ENCODE peak calls at places on chromosomes 6 and 20, in five cellular contexts. H, K, J, O and A are unnamed samples.

GRCh38 chr6:159451051-159451450 is 242.0 kb downstream of the SOD2 start:
- DNase-seq in H (no peak), K (no peak), J (peak), O (peak), A (no peak)

GRCh38 chr6:56927538-56928453 is 27.1 kb upstream of the BEND6 start:
- DNase-seq in H (no peak), K (no peak), J (peak), O (peak), A (no peak)

GRCh38 chr6:28940294-28940858 is 16.6 kb upstream of the TRIM27 start:
- DNase-seq in H (peak), K (peak), J (no peak), O (peak), A (peak)

GRCh38 chr6:144360401-144360800 is 75.3 kb downstream of the UTRN start:
- DNase-seq in H (no peak), K (no peak), J (no peak), O (no peak), A (no peak)

GRCh38 chr6:12241493-12242214 is 48.5 kb upstream of the EDN1 start:
- DNase-seq in H (no peak), K (no peak), J (no peak), O (peak), A (no peak)

GRCh38 chr6:139509167-139509566 is 134.7 kb upstream of the CITED2 start:
- DNase-seq in H (no peak), K (no peak), J (no peak), O (no peak), A (no peak)

GRCh38 chr6:135268263-135268662 is 87.2 kb downstream of the MYB start:
- DNase-seq in H (no peak), K (no peak), J (no peak), O (no peak), A (no peak)

GRCh38 chr6:71886184-71887005 is at the start of gene RIMS1:
- DNase-seq in H (peak), K (peak), J (peak), O (no peak), A (peak)

GRCh38 chr6:77620290-77620882 is 32.5 kb upstream of the MEI4 start:
- DNase-seq in H (no peak), K (peak), J (peak), O (peak), A (peak)

GRCh38 chr6:155327326-155328073 is 13.2 kb upstream of the TFB1M start:
- DNase-seq in H (peak), K (peak), J (peak), O (peak), A (peak)

GRCh38 chr20:2558581-2559301 is 22.4 kb downstream of the TMC2 start:
- DNase-seq in H (peak), K (no peak), J (no peak), O (no peak), A (no peak)

GRCh38 chr20:58639182-58640146 is 11.6 kb upstream of the STX16 start:
- DNase-seq in H (no peak), K (no peak), J (no peak), O (no peak), A (no peak)

GRCh38 chr6:154447929-154448328 is 62.6 kb downstream of the CNKSR3 start:
- DNase-seq in H (no peak), K (no peak), J (peak), O (no peak), A (no peak)

GRCh38 chr20:45444050-45444449 is 25.5 kb upstream of the WFDC2 start:
- DNase-seq in H (peak), K (no peak), J (no peak), O (no peak), A (no peak)

GRCh38 chr20:63135411-63135810 is 80.5 kb downstream of the YTHDF1 start:
- DNase-seq in H (peak), K (no peak), J (no peak), O (no peak), A (peak)

GRCh38 chr6:75748743-75749538 is at the start of gene MYO6:
- DNase-seq in H (peak), K (peak), J (peak), O (peak), A (peak)

GRCh38 chr20:3068075-3068474 is 3.3 kb upstream of the OXT start:
- DNase-seq in H (no peak), K (no peak), J (no peak), O (no peak), A (no peak)

GRCh38 chr6:43511824-43512415 is 1.8 kb upstream of the LRRC73 start:
- DNase-seq in H (no peak), K (no peak), J (no peak), O (no peak), A (no peak)

GRCh38 chr6:110548124-110548847 is 71.9 kb upstream of the SLC22A16 start:
- DNase-seq in H (no peak), K (peak), J (no peak), O (no peak), A (no peak)

GRCh38 chr6:161365633-161366032 is 91.8 kb upstream of the AGPAT4 start:
- DNase-seq in H (no peak), K (no peak), J (no peak), O (no peak), A (no peak)

GRCh38 chr20:45036044-45036755 is 64.7 kb downstream of the KCNS1 start:
- DNase-seq in H (peak), K (no peak), J (peak), O (peak), A (no peak)

GRCh38 chr6:73011945-73012344 is 213.4 kb downstream of the KHDC1L start:
- DNase-seq in H (no peak), K (no peak), J (no peak), O (no peak), A (no peak)

GRCh38 chr6:7201732-7202541 is 94.2 kb downstream of the RREB1 start:
- DNase-seq in H (no peak), K (no peak), J (no peak), O (no peak), A (no peak)

GRCh38 chr6:169086020-169086419 is 167.6 kb downstream of the THBS2 start:
- DNase-seq in H (no peak), K (no peak), J (no peak), O (peak), A (no peak)

GRCh38 chr20:32189123-32189410 is 18.5 kb downstream of the PLAGL2 start:
- DNase-seq in H (no peak), K (no peak), J (no peak), O (no peak), A (no peak)

GRCh38 chr6:50608421-50608820 is 104.9 kb upstream of the TFAP2D start:
- DNase-seq in H (no peak), K (no peak), J (no peak), O (peak), A (no peak)

GRCh38 chr6:157025459-157025858 is 248.3 kb downstream of the ARID1B start:
- DNase-seq in H (no peak), K (no peak), J (no peak), O (peak), A (no peak)

GRCh38 chr6:113776998-113777397 is 80.1 kb upstream of the MARCKS start:
- DNase-seq in H (no peak), K (peak), J (peak), O (no peak), A (no peak)

GRCh38 chr20:34720266-34720665 is 16.1 kb downstream of the TP53INP2 start:
- DNase-seq in H (no peak), K (no peak), J (peak), O (no peak), A (no peak)

GRCh38 chr6:33851959-33852358 is 48.2 kb upstream of the MLN start:
- DNase-seq in H (no peak), K (peak), J (peak), O (peak), A (peak)

GRCh38 chr20:34262488-34263288 is 21.5 kb downstream of the ASIP start:
- DNase-seq in H (no peak), K (no peak), J (peak), O (peak), A (no peak)

GRCh38 chr6:91317247-91317646 is 730.4 kb upstream of the MAP3K7 start:
- DNase-seq in H (no peak), K (no peak), J (peak), O (no peak), A (no peak)

GRCh38 chr20:58690351-58690750 is 2.2 kb upstream of the NPEPL1 start:
- DNase-seq in H (no peak), K (no peak), J (peak), O (no peak), A (no peak)

GRCh38 chr20:46349742-46350056 is 41.4 kb upstream of the CDH22 start:
- DNase-seq in H (no peak), K (no peak), J (no peak), O (no peak), A (no peak)

GRCh38 chr6:165588515-165588914 is 74.5 kb downstream of the PDE10A start:
- DNase-seq in H (no peak), K (no peak), J (no peak), O (no peak), A (no peak)

GRCh38 chr6:11083956-11084355 is 9.7 kb upstream of the SMIM13 start:
- DNase-seq in H (no peak), K (no peak), J (no peak), O (no peak), A (no peak)

GRCh38 chr20:49680475-49680874 is 33.2 kb downstream of the B4GALT5 start:
- DNase-seq in H (no peak), K (no peak), J (no peak), O (no peak), A (no peak)

GRCh38 chr6:20334334-20334733 is 67.3 kb upstream of the E2F3 start:
- DNase-seq in H (no peak), K (no peak), J (no peak), O (no peak), A (no peak)

GRCh38 chr6:149366237-149366921 is 33.7 kb upstream of the SUMO4 start:
- DNase-seq in H (no peak), K (no peak), J (no peak), O (no peak), A (no peak)